ENCODE peak calls at places on chromosomes 6 and 20, in six cellular contexts. One of them, this sample, is unnamed.

GRCh38 chr6:63509652-63510352 is 62.5 kb upstream of the LOC128125822 start:
- DNase-seq in skeletal muscle cell: peak
- DNase-seq in transverse colon: peak
- DNase-seq in sciatic nerve: no peak
- DNase-seq in LHCN-M2: no peak
- DNase-seq in neural crest cell: no peak
- DNase-seq in this sample: peak

GRCh38 chr20:48630342-48631075 is 197.3 kb downstream of the PREX1 start:
- DNase-seq in neural crest cell: no peak
- DNase-seq in sciatic nerve: no peak
- DNase-seq in LHCN-M2: peak
- DNase-seq in transverse colon: no peak
- DNase-seq in skeletal muscle cell: no peak
- DNase-seq in this sample: no peak

GRCh38 chr6:3961581-3962225 is 112.5 kb downstream of the FAM50B start:
- DNase-seq in skeletal muscle cell: no peak
- DNase-seq in LHCN-M2: peak
- DNase-seq in sciatic nerve: no peak
- DNase-seq in transverse colon: no peak
- DNase-seq in neural crest cell: no peak
- DNase-seq in this sample: no peak

GRCh38 chr6:168343239-168344167 is 23.9 kb upstream of the DACT2 start:
- DNase-seq in LHCN-M2: no peak
- DNase-seq in skeletal muscle cell: no peak
- DNase-seq in transverse colon: no peak
- DNase-seq in neural crest cell: no peak
- DNase-seq in sciatic nerve: no peak
- DNase-seq in this sample: no peak

GRCh38 chr20:44967207-44967807 is 995 bp downstream of the STK4 start:
- DNase-seq in transverse colon: peak
- DNase-seq in neural crest cell: no peak
- DNase-seq in LHCN-M2: peak
- DNase-seq in sciatic nerve: no peak
- DNase-seq in skeletal muscle cell: no peak
- DNase-seq in this sample: no peak

GRCh38 chr6:100846276-100846675 is 34.9 kb downstream of the ASCC3 start:
- DNase-seq in transverse colon: no peak
- DNase-seq in sciatic nerve: no peak
- DNase-seq in LHCN-M2: no peak
- DNase-seq in skeletal muscle cell: no peak
- DNase-seq in neural crest cell: no peak
- DNase-seq in this sample: no peak

GRCh38 chr20:19903168-19903676 is 113.9 kb upstream of the NAA20 start:
- DNase-seq in transverse colon: peak
- DNase-seq in LHCN-M2: no peak
- DNase-seq in neural crest cell: no peak
- DNase-seq in skeletal muscle cell: no peak
- DNase-seq in sciatic nerve: no peak
- DNase-seq in this sample: peak

GRCh38 chr6:53065266-53066058 is at the start of gene FBXO9:
- DNase-seq in sciatic nerve: peak
- DNase-seq in LHCN-M2: no peak
- DNase-seq in transverse colon: peak
- DNase-seq in neural crest cell: peak
- DNase-seq in skeletal muscle cell: no peak
- DNase-seq in this sample: peak

GRCh38 chr6:117399924-117400323 is 25.8 kb downstream of the ROS1 start:
- DNase-seq in skeletal muscle cell: no peak
- DNase-seq in neural crest cell: no peak
- DNase-seq in LHCN-M2: peak
- DNase-seq in sciatic nerve: no peak
- DNase-seq in transverse colon: no peak
- DNase-seq in this sample: no peak

GRCh38 chr6:41284726-41285125 is 1.8 kb downstream of the TREM1 start:
- DNase-seq in transverse colon: no peak
- DNase-seq in LHCN-M2: peak
- DNase-seq in skeletal muscle cell: peak
- DNase-seq in sciatic nerve: no peak
- DNase-seq in neural crest cell: no peak
- DNase-seq in this sample: no peak

GRCh38 chr6:137260205-137260604 is 41.0 kb upstream of the IFNGR1 start:
- DNase-seq in sciatic nerve: no peak
- DNase-seq in transverse colon: no peak
- DNase-seq in skeletal muscle cell: no peak
- DNase-seq in neural crest cell: no peak
- DNase-seq in LHCN-M2: no peak
- DNase-seq in this sample: no peak

GRCh38 chr20:54744097-54744496 is 268.7 kb downstream of the DOK5 start:
- DNase-seq in neural crest cell: no peak
- DNase-seq in sciatic nerve: no peak
- DNase-seq in transverse colon: no peak
- DNase-seq in LHCN-M2: no peak
- DNase-seq in skeletal muscle cell: no peak
- DNase-seq in this sample: no peak

This sample was measured in prostate gland.